ENCODE peak calls at places on chromosome 12, in five cellular contexts. N, C, M, X and A are unnamed samples.

GRCh38 chr12:99393763-99394162 is 253.8 kb upstream of the GARIN6 start:
- DNase-seq in N (no peak), C (no peak), M (no peak), X (no peak), A (no peak)

GRCh38 chr12:103881261-103881660 is 40.2 kb upstream of the NT5DC3 start:
- DNase-seq in N (no peak), C (no peak), M (no peak), X (no peak), A (no peak)

GRCh38 chr12:64098709-64099354 is 123.3 kb downstream of the KICS2 start:
- DNase-seq in N (peak), C (no peak), M (no peak), X (no peak), A (no peak)

GRCh38 chr12:5197127-5197526 is 153.4 kb downstream of the KCNA5 start:
- DNase-seq in N (no peak), C (no peak), M (no peak), X (no peak), A (no peak)

GRCh38 chr12:15244341-15244740 is 23.1 kb upstream of the RERG start:
- DNase-seq in N (no peak), C (no peak), M (no peak), X (no peak), A (no peak)

GRCh38 chr12:17342381-17342961 is 736.5 kb upstream of the LMO3 start:
- DNase-seq in N (no peak), C (no peak), M (no peak), X (no peak), A (no peak)

GRCh38 chr12:82800185-82800584 is 113.5 kb downstream of the TMTC2 start:
- DNase-seq in N (no peak), C (no peak), M (no peak), X (no peak), A (no peak)

GRCh38 chr12:24562761-24563392 is 386.0 kb downstream of the BCAT1 start:
- DNase-seq in N (peak), C (no peak), M (no peak), X (no peak), A (peak)

GRCh38 chr12:106296179-106296877 is 6.2 kb upstream of the TCP11L2 start:
- DNase-seq in N (no peak), C (no peak), M (no peak), X (no peak), A (no peak)

GRCh38 chr12:47360771-47361388 is 281.1 kb upstream of the AMIGO2 start:
- DNase-seq in N (no peak), C (peak), M (peak), X (peak), A (no peak)

GRCh38 chr12:13597166-13597565 is 384.2 kb downstream of the GRIN2B start:
- DNase-seq in N (no peak), C (no peak), M (no peak), X (no peak), A (no peak)

GRCh38 chr12:82479511-82479910 is 121.2 kb downstream of the METTL25 start:
- DNase-seq in N (no peak), C (no peak), M (no peak), X (no peak), A (no peak)

GRCh38 chr12:86772688-86773087 is 516.5 kb upstream of the MGAT4C start:
- DNase-seq in N (no peak), C (no peak), M (no peak), X (no peak), A (no peak)

GRCh38 chr12:4049566-4050080 is 176.4 kb upstream of the PARP11 start:
- DNase-seq in N (no peak), C (no peak), M (no peak), X (no peak), A (no peak)

GRCh38 chr12:106073179-106073578 is 65.6 kb downstream of the NUAK1 start:
- DNase-seq in N (no peak), C (no peak), M (no peak), X (no peak), A (no peak)

GRCh38 chr12:26704684-26705475 is 128.1 kb downstream of the ITPR2 start:
- DNase-seq in N (no peak), C (no peak), M (no peak), X (no peak), A (no peak)